ENCODE peak calls at places on chromosome 22, in six cellular contexts. L, D, M, K, P and J are unnamed samples.
A peak's percentile ranks its signal among the peaks of the same experiment; 100 is the strongest.

GRCh38 chr22:49113758-49114157 is 713.9 kb downstream of the BRD1 start:
- DNase-seq in K (no peak), D (no peak), P (no peak), L (no peak), M (no peak), J (no peak)

GRCh38 chr22:17483670-17484372 is 79.5 kb upstream of the SLC25A18 start:
- DNase-seq in P (no peak), D (no peak), M (no peak), L (no peak), K (no peak), J (no peak)

GRCh38 chr22:43329061-43329460 is 14.1 kb downstream of the SCUBE1 start:
- DNase-seq in D (no peak), L (no peak), M (no peak), K (no peak), P (no peak), J (no peak)

GRCh38 chr22:25282671-25283561 is 63.5 kb downstream of the CRYBB2 start:
- DNase-seq in L (no peak), P (no peak), D (peak; percentile 48), K (no peak), M (no peak), J (peak; percentile 57)

GRCh38 chr22:41367680-41368542 is 13.8 kb upstream of the TEF start:
- DNase-seq in M (peak; percentile 16), K (no peak), L (peak; percentile 40), D (no peak), P (peak; percentile 60), J (no peak)

GRCh38 chr22:50696799-50697561 is 24.4 kb downstream of the SHANK3 start:
- DNase-seq in P (no peak), D (no peak), M (no peak), K (no peak), L (peak; percentile 72), J (no peak)

GRCh38 chr22:48055827-48056226 is 1293.4 kb downstream of the TBC1D22A start:
- DNase-seq in L (no peak), K (no peak), D (no peak), M (no peak), P (peak; percentile 5), J (no peak)

GRCh38 chr22:21665047-21665851 is 563 bp upstream of the PPIL2 start:
- DNase-seq in L (no peak), M (no peak), D (no peak), P (no peak), K (no peak), J (no peak)

GRCh38 chr22:20591660-20592310 is 84.4 kb downstream of the MED15 start:
- DNase-seq in D (no peak), M (no peak), K (no peak), P (peak; percentile 16), L (peak; percentile 26), J (no peak)

GRCh38 chr22:19178065-19178658 is 374 bp downstream of the SLC25A1 start:
- DNase-seq in K (no peak), M (no peak), L (peak; percentile 76), D (peak; percentile 48), P (peak; percentile 15), J (no peak)

GRCh38 chr22:41300661-41301060 is 664 bp upstream of the ZC3H7B start:
- DNase-seq in L (no peak), P (no peak), D (no peak), K (no peak), M (no peak), J (no peak)

GRCh38 chr22:37228106-37229011 is 15.7 kb downstream of the RAC2 start:
- DNase-seq in D (no peak), K (no peak), L (peak; percentile 42), P (peak; percentile 73), M (no peak), J (no peak)

GRCh38 chr22:39356464-39356863 is 6.7 kb downstream of the SYNGR1 start:
- DNase-seq in D (no peak), K (no peak), M (no peak), L (no peak), P (no peak), J (no peak)

GRCh38 chr22:26457661-26458272 is 25.8 kb downstream of the HPS4 start:
- DNase-seq in K (no peak), P (no peak), D (no peak), M (no peak), L (no peak), J (no peak)

GRCh38 chr22:19085233-19086043 is 36.8 kb downstream of the DGCR2 start:
- DNase-seq in M (no peak), K (peak; percentile 29), D (peak; percentile 9), P (peak; percentile 45), L (peak; percentile 55), J (no peak)

GRCh38 chr22:50148991-50149721 is 21.4 kb upstream of the PANX2 start:
- DNase-seq in D (peak; percentile 67), M (no peak), P (peak; percentile 44), L (no peak), K (peak; percentile 31), J (peak; percentile 35)

GRCh38 chr22:37607912-37608476 is 640 bp upstream of the GGA1 start:
- DNase-seq in M (no peak), K (no peak), L (no peak), P (no peak), D (no peak), J (no peak)